ENCODE peak calls at places on chromosomes 13 and 19, in nine cellular contexts. L, H, Y, W, D, V, S, R and I are unnamed samples.

GRCh38 chr13:72692884-72693514 is 34.4 kb downstream of the MZT1 start:
- DNase-seq in L (no peak), H (no peak), Y (no peak), W (no peak), D (no peak), V (no peak), S (no peak), R (no peak), I (no peak)

GRCh38 chr19:1486720-1487575 is 3.2 kb downstream of the PCSK4 start:
- DNase-seq in L (no peak), H (no peak), Y (no peak), W (no peak), D (no peak), V (no peak), S (no peak), R (no peak), I (no peak)

GRCh38 chr13:75271851-75272250 is 210.1 kb downstream of the TBC1D4 start:
- DNase-seq in L (no peak), H (no peak), Y (peak; percentile 6), W (no peak), D (no peak), V (peak; percentile 22), S (no peak), R (no peak), I (no peak)

GRCh38 chr19:19562665-19563347 is 24.7 kb downstream of the CILP2 start:
- DNase-seq in L (no peak), H (no peak), Y (no peak), W (no peak), D (no peak), V (no peak), S (no peak), R (no peak), I (no peak)

GRCh38 chr13:98549006-98549727 is 27.7 kb downstream of the STK24 start:
- DNase-seq in L (no peak), H (no peak), Y (peak; percentile 90), W (no peak), D (no peak), V (peak; percentile 81), S (peak; percentile 97), R (no peak), I (no peak)

GRCh38 chr13:24629320-24629719 is 50.9 kb upstream of the ATP12A start:
- DNase-seq in L (no peak), H (no peak), Y (no peak), W (no peak), D (no peak), V (no peak), S (peak; percentile 19), R (no peak), I (no peak)

GRCh38 chr13:109707044-109707794 is 79.2 kb downstream of the IRS2 start:
- DNase-seq in L (no peak), H (no peak), Y (no peak), W (peak; percentile 92), D (no peak), V (no peak), S (no peak), R (no peak), I (no peak)

GRCh38 chr19:11446652-11447301 is 11.3 kb downstream of the PRKCSH start:
- DNase-seq in L (no peak), H (peak; percentile 52), Y (peak; percentile 33), W (no peak), D (no peak), V (no peak), S (peak; percentile 55), R (peak; percentile 32), I (no peak)

GRCh38 chr19:50669319-50670101 is 20.3 kb downstream of the C19orf81 start:
- DNase-seq in L (no peak), H (no peak), Y (peak; percentile 54), W (no peak), D (peak; percentile 23), V (peak; percentile 5), S (peak; percentile 46), R (no peak), I (no peak)

GRCh38 chr19:49056101-49056901 is 1.2 kb downstream of the CGB7 start:
- DNase-seq in L (no peak), H (peak; percentile 56), Y (peak; percentile 31), W (peak; percentile 10), D (peak; percentile 40), V (peak; percentile 46), S (peak; percentile 76), R (peak; percentile 49), I (peak; percentile 51)

GRCh38 chr13:28729541-28729940 is 10.8 kb upstream of the SLC46A3 start:
- DNase-seq in L (no peak), H (no peak), Y (no peak), W (no peak), D (no peak), V (no peak), S (no peak), R (no peak), I (no peak)

GRCh38 chr13:111121421-111121820 is 6.3 kb downstream of the ARHGEF7 start:
- DNase-seq in L (no peak), H (no peak), Y (no peak), W (no peak), D (no peak), V (no peak), S (no peak), R (no peak), I (no peak)

GRCh38 chr19:41578886-41579285 is 2.9 kb downstream of the CEACAM21 start:
- DNase-seq in L (no peak), H (no peak), Y (no peak), W (no peak), D (no peak), V (no peak), S (no peak), R (no peak), I (no peak)

GRCh38 chr19:54172764-54173699 is at the start of gene TMC4:
- DNase-seq in L (no peak), H (no peak), Y (no peak), W (peak; percentile 78), D (no peak), V (no peak), S (peak; percentile 33), R (no peak), I (peak; percentile 74)